ENCODE peak calls at places on chromosome X, in six cellular contexts. M is DND-41, D is psoas muscle, Q is ovary, S is right lobe of liver, C is K562. T is an unnamed sample. For H3K9me3 and H3K4me1, the result is how much of the 10 kb centered on the place peaks cover.

GRCh38 chrX:48761674-48762471 is at the start of gene GLOD5:
- DNase-seq in M (peak), D (no peak), Q (peak), S (peak), C (peak), T (no peak)

GRCh38 chrX:15158736-15159406 is 111.0 kb downstream of the ASB9 start:
- DNase-seq in M (peak), D (no peak), Q (no peak), S (no peak), C (no peak), T (no peak)

GRCh38 chrX:132219343-132219768 is at the start of gene RAP2C:
- DNase-seq in M (peak), D (peak), Q (peak), S (peak), C (peak), T (peak)

GRCh38 chrX:107632291-107632690 is 4.0 kb downstream of the PRPS1 start:
- DNase-seq in M (no peak), D (no peak), Q (no peak), S (no peak), C (no peak), T (no peak)

GRCh38 chrX:155389634-155390033 is 7.7 kb downstream of the F8A2 start:
- DNase-seq in M (no peak), D (no peak), Q (no peak), S (no peak), C (no peak), T (no peak)

GRCh38 chrX:118026631-118027030 is 90.0 kb downstream of the KLHL13 start:
- DNase-seq in M (no peak), D (no peak), Q (no peak), S (no peak), C (no peak), T (no peak)

GRCh38 chrX:107272431-107272921 is 66.1 kb downstream of the DNAAF6 start:
- DNase-seq in M (no peak), D (no peak), Q (no peak), S (peak), C (peak), T (peak)

GRCh38 chrX:11304829-11305228 is 11.6 kb downstream of the AMELX start:
- DNase-seq in M (no peak), D (no peak), Q (no peak), S (no peak), C (no peak), T (no peak)

GRCh38 chrX:99857455-99857854 is 552.6 kb downstream of the PCDH19 start:
- DNase-seq in M (no peak), D (no peak), Q (no peak), S (no peak), C (no peak), T (no peak)

GRCh38 chrX:140733766-140734342 is 24.3 kb downstream of the LINC00632 start:
- DNase-seq in M (peak), D (no peak), Q (no peak), S (no peak), C (peak), T (no peak)

GRCh38 chrX:13888284-13888683 is 71.4 kb upstream of the GPM6B start:
- DNase-seq in M (no peak), D (no peak), Q (no peak), S (no peak), C (no peak), T (no peak)

GRCh38 chrX:110743679-110744340 is 51.8 kb downstream of the CHRDL1 start:
- DNase-seq in M (no peak), D (no peak), Q (no peak), S (no peak), C (no peak), T (no peak)

GRCh38 chrX:3638280-3638873 is 75.1 kb downstream of the PRKX start:
- DNase-seq in M (peak), D (peak), Q (peak), S (peak), C (peak), T (peak)

GRCh38 chrX:12497832-12498591 is 293.2 kb upstream of the PRPS2 start:
- DNase-seq in M (peak), D (no peak), Q (no peak), S (no peak), C (peak), T (peak)

GRCh38 chrX:114038358-114038757 is 545.5 kb upstream of the HTR2C start:
- DNase-seq in M (no peak), D (no peak), Q (no peak), S (no peak), C (peak), T (no peak)

GRCh38 chrX:150269613-150270254 is 93.4 kb upstream of the MAMLD1 start:
- DNase-seq in M (no peak), D (no peak), Q (peak), S (peak), C (no peak), T (no peak)

GRCh38 chrX:50327235-50327634 is 122.7 kb downstream of the CCNB3 start:
- DNase-seq in M (no peak), D (no peak), Q (no peak), S (no peak), C (no peak), T (no peak)

GRCh38 chrX:14027031-14027430 is 2.7 kb downstream of the GEMIN8 start:
- DNase-seq in M (peak), D (no peak), Q (no peak), S (no peak), C (no peak), T (peak)

GRCh38 chrX:13518126-13518525 is 51.3 kb upstream of the EGFL6 start:
- DNase-seq in M (no peak), D (no peak), Q (no peak), S (no peak), C (no peak), T (peak)

GRCh38 chrX:37060999-37061398 is 52.8 kb downstream of the FAM47C start:
- DNase-seq in M (peak), D (no peak), Q (no peak), S (no peak), C (peak), T (no peak)

GRCh38 chrX:29233592-29234179 is 646.4 kb downstream of the IL1RAPL1 start:
- DNase-seq in M (no peak), D (no peak), Q (no peak), S (no peak), C (no peak), T (no peak)

GRCh38 chrX:29241831-29242230 is 654.6 kb downstream of the IL1RAPL1 start:
- DNase-seq in M (no peak), D (no peak), Q (no peak), S (no peak), C (no peak), T (no peak)

GRCh38 chrX:29243942-29244341 is 656.7 kb downstream of the IL1RAPL1 start:
- DNase-seq in M (no peak), D (no peak), Q (no peak), S (no peak), C (no peak), T (no peak)

DNA sequence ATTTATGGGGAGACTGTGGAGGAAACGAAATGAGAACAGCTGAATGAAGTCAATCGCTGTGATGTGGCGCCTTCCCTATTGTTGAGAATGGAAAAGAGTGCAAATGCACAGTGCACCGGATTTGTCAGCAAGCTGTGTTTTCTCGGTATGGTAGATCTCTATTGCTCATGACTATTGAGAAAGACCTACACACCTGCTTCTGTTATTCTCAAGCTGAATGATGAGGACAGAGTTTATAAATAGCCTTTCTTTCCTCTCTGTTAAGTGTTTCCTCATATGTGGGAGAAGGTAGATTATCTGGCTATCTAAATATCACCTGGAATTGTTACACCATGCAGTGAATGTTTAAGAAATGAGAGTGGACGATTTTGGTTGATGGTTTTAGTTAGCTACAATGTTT is 650.7 kb downstream of the IL1RAPL1 start:
- DNase-seq in M (no peak), D (no peak), Q (no peak), S (no peak), C (no peak), T (no peak)
- H3K9me3 ChIP-seq in M (under half), D (under half), Q (under half), S (under half), C (under half), T (under half)

GRCh38 chrX:39981946-39982345 is 115.8 kb downstream of the BCOR start:
- DNase-seq in M (no peak), D (no peak), Q (no peak), S (no peak), C (no peak), T (no peak)
- H3K4me1 ChIP-seq in M (under half), D (under half), Q (under half), S (under half), C (under half), T (under half)

DNA sequence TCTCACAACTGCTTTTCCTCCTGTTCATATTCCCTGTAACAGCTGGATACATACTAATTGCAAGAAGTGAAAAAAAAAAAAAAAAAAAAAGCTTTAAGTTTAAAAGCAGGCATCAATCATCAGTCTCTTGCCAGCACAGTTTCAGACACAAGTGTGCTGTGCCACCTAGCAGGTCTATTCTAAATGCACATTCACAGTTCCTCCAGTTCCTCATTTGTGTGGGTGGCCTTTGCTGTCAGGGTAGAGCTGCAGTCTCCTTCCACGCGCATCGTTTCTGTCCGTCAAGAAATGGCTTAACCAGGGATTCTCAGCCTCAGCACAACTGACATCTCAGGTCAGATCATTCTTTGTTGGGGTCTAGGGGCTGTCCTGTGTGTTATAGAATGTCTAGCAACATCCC is 61.6 kb downstream of the SCML1 start:
- DNase-seq in M (no peak), D (no peak), Q (no peak), S (no peak), C (no peak), T (no peak)
- H3K4me3 ChIP-seq in M (no peak), D (no peak), Q (no peak), S (no peak), C (no peak), T (no peak)

GRCh38 chrX:9947395-9947794 is 19.8 kb upstream of the CLDN34 start:
- DNase-seq in M (no peak), D (no peak), Q (no peak), S (no peak), C (no peak), T (no peak)
- H3K9me3 ChIP-seq in M (under half), D (under half), Q (under half), S (under half), C (under half), T (under half)

DNA sequence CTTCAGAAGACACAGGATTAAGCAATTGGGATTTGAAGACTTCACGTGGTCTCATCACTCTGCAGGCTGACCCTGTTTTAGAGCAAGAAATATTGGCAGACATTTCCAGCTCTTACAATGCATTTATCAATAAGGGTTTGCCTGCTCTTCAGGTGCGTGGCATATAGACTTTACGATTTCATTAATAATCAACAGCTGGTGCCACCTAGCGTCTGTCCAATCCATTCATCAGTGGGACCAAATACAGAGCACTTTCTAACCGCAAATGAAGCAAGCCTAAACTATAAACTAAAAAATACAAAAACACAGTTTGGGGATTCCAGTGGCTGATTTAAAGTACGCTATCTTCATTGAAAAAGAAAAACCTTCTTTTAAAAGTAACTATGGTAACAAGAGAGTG is 125.4 kb upstream of the DMD start:
- DNase-seq in M (no peak), D (no peak), Q (peak), S (no peak), C (no peak), T (no peak)
- H3K4me1 ChIP-seq in M (under half), D (under half), Q (under half), S (under half), C (under half), T (under half)

DNA sequence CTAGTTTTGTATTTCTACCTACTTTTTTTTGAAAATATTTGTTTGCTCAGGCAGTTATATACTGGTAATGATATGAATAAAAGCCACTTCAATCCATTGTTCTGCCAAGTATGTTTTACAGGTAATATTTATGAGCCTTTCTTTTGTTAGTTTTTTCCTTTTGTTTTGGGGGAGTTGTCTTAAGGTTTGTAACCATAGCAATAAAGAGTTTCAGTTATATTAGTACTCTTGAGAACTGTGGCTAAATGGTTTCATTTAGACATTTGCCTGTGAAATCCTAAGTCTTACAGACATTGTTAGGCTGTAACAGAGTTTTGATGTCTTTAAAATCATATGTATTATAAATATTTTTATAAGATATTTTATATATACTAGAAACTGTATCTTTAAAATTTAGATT is 150.1 kb downstream of the DIPK2B start:
- DNase-seq in M (no peak), D (no peak), Q (no peak), S (no peak), C (no peak), T (no peak)
- H3K4me3 ChIP-seq in M (no peak), D (no peak), Q (no peak), S (no peak), C (no peak), T (no peak)

GRCh38 chrX:148265829-148266228 is 234.6 kb upstream of the AFF2 start:
- DNase-seq in M (no peak), D (no peak), Q (no peak), S (no peak), C (no peak), T (no peak)

GRCh38 chrX:148270499-148270898 is 229.9 kb upstream of the AFF2 start:
- DNase-seq in M (no peak), D (no peak), Q (no peak), S (no peak), C (no peak), T (no peak)

GRCh38 chrX:148269513-148269912 is 230.9 kb upstream of the AFF2 start:
- DNase-seq in M (no peak), D (no peak), Q (no peak), S (no peak), C (no peak), T (no peak)

GRCh38 chrX:148271263-148271662 is 229.2 kb upstream of the AFF2 start:
- DNase-seq in M (peak), D (no peak), Q (no peak), S (no peak), C (no peak), T (no peak)

GRCh38 chrX:148268646-148269045 is 231.8 kb upstream of the AFF2 start:
- DNase-seq in M (no peak), D (no peak), Q (no peak), S (no peak), C (no peak), T (no peak)
- H3K9me3 ChIP-seq in M (under half), D (under half), Q (under half), S (under half), C (under half), T (under half)

DNA sequence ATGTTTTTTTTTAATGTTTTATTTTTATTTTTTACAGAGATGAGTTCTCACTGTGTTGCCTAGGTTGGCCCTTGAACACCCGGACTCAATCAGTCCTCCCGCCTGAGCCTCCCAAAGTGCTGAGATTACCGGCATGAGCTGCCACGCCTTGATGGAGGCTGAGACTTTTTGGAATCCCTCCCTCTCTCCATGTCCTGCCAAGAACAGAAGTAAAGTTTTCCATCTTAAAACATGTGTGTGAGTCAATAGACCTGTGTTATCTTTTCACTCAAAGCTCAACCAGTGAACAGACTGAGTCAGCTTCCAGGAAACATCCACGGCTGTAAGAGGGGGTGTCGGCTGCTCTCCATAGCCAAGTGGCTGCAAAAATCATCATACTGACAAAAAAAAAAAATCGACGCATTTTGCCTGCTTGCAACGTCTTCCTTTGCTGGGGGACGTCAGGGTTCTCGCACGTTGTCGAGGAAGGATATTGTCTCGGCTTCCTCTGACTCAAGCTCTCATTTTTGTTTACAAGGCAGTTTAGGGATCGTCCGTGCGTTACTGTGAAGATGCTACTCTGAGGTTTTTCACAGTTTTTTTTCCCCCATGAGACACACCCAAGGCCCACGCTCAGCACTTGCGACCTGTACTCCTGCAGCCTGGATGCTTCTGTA is 10.0 kb upstream of the ASMTL start:
- DNase-seq in M (peak), D (no peak), Q (peak), S (no peak), C (peak), T (no peak)
- H3K4me1 ChIP-seq in M (under half), D (under half), Q (under half), S (under half), C (under half), T (under half)

T was measured in right cardiac atrium.